ENCODE peak calls at places on chromosomes 13 and 19, in four cellular contexts. W is tibial artery, Q is ovary, P is bronchial epithelial cell. V is an unnamed sample.

GRCh38 chr19:44587863-44588752 is 25.3 kb upstream of the IGSF23 start:
- DNase-seq in P (peak), Q (no peak), W (no peak), V (peak)

GRCh38 chr19:43743059-43743458 is 11.7 kb downstream of the SMG9 start:
- DNase-seq in Q (no peak), W (no peak), P (no peak), V (peak)

GRCh38 chr19:46717034-46717715 is at the start of gene PRKD2:
- DNase-seq in W (peak), P (peak), Q (peak), V (peak)

GRCh38 chr19:36030264-36031148 is 2.2 kb downstream of the CLIP3 start:
- DNase-seq in P (peak), Q (no peak), W (no peak), V (no peak)

GRCh38 chr19:7676854-7677253 is at the start of gene MCEMP1:
- DNase-seq in P (no peak), Q (no peak), W (no peak), V (no peak)

GRCh38 chr13:84481958-84482357 is 599.7 kb upstream of the SLITRK1 start:
- DNase-seq in W (no peak), P (peak), Q (no peak), V (peak)

GRCh38 chr19:3506384-3507340 is 551 bp downstream of the FZR1 start:
- DNase-seq in P (no peak), W (peak), Q (peak), V (no peak)

GRCh38 chr13:85313761-85314503 is 485.3 kb downstream of the SLITRK6 start:
- DNase-seq in P (peak), W (no peak), Q (no peak), V (peak)

GRCh38 chr19:12828494-12828893 is 5.9 kb downstream of the RTBDN start:
- DNase-seq in Q (no peak), W (no peak), P (no peak), V (no peak)

GRCh38 chr13:98180092-98180491 is 3.0 kb upstream of the RNF113B start:
- DNase-seq in Q (no peak), W (no peak), P (peak), V (no peak)

GRCh38 chr13:27419333-27419732 is 5.1 kb upstream of the GTF3A start:
- DNase-seq in W (no peak), P (peak), Q (no peak), V (no peak)

GRCh38 chr19:46288896-46289588 is 7.8 kb upstream of the HIF3A start:
- DNase-seq in P (peak), W (peak), Q (no peak), V (peak)

GRCh38 chr19:7512400-7512851 is 3.5 kb upstream of the ZNF358 start:
- DNase-seq in Q (no peak), W (no peak), P (no peak), V (no peak)

DNA sequence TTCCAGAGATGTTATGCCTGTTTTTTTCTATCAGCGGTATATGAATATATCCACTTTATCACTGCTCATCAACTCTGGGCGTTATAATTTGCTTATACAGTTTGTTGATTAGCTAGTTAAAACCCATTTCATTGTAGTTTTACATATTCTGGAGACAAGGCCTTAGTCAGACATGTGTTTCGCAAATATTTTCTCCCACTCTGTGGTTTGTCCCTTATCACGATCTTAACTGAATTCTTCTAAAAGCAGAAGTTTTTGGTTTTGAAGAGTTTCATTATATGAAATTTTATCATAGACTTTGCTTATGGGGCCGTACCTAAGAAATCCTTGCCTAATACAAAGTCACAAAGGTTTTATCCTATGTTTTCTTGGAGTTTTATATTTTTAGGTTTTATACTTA is 84.6 kb downstream of the FRY start:
- DNase-seq in Q (no peak), W (no peak), P (no peak), V (no peak)
- H3K4me3 ChIP-seq in Q (no peak), W (no peak), P (no peak), V (no peak)

GRCh38 chr19:33906578-33907335 is 110.1 kb downstream of the KCTD15 start:
- DNase-seq in W (no peak), Q (peak), P (peak), V (peak)
- TF ChIP-seq CTCF in W (no peak), Q (no peak), P (no peak), V (no peak)

GRCh38 chr13:99228737-99229691 is 28.4 kb downstream of the UBAC2 start:
- DNase-seq in P (peak), Q (no peak), W (no peak), V (peak)
- H3K4me3 ChIP-seq in P (no peak), Q (no peak), W (no peak), V (no peak)

DNA sequence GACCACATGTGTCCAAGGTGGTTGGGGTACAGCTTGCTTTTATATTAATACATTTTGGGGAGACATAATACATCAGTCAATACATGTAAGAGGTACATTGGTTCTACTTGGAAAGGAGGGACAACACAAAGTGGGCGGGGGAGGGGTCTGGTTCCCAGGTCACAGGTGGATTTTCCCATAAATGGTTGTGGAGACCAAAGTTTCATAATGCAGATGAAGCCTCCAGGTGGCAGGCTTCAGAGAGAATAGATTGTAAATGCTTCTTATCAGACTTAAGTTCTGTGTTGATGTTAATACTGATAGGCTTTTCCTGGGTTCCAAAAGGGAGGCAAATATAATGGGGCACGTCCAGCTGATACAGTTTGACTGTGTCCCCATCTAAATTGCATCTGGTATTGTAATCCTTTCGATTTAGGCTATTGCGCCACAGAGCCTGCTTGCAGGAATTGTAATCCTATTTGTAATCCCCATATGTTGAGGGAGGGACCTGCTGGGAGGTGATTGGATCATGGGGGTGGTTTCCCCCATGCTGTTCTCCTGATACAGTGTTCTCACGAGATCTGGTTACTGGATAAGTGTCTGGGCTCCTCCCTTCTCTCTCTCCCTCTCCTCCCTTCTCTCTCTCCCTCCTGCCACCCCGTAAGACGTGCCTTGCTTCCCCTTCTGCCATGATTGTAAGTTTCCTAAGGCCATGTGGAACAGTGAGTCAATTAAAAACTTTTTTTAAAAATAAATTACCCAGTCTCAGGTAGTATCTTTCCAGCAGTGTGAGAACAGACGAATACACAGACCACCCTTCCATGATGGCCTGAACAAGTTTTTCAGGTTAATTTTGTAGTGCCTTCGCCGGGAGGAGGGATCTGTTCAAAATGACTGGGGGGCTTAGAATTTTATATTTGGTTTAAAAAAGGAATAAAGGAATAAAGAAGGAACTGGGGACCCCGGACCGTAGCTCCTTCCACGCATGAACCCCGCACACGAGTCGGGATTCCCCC is 44.9 kb downstream of the ZNF823 start:
- DNase-seq in P (peak), W (no peak), Q (no peak), V (peak)
- TF ChIP-seq CTCF in P (no peak), W (no peak), Q (no peak), V (peak)

V was measured in astrocyte of the spinal cord.